ENCODE peak calls at places on chromosomes 3 and 15, in five cellular contexts. One of them, this sample, is unnamed.

GRCh38 chr15:59013246-59013645 is 25.8 kb downstream of the RNF111 start:
- DNase-seq in K562: no peak
- DNase-seq in WTC11: no peak
- DNase-seq in H1: no peak
- DNase-seq in HepG2: no peak
- DNase-seq in this sample: no peak

GRCh38 chr3:34015204-34016142 is 217.0 kb downstream of the PDCD6IP start:
- DNase-seq in WTC11: peak; percentile 46
- DNase-seq in K562: peak; percentile 62
- DNase-seq in H1: no peak
- DNase-seq in HepG2: peak; percentile 52
- DNase-seq in this sample: no peak

GRCh38 chr3:157499342-157499963 is 3.8 kb downstream of the VEPH1 start:
- DNase-seq in WTC11: peak; percentile 91
- DNase-seq in K562: no peak
- DNase-seq in H1: peak; percentile 74
- DNase-seq in HepG2: peak; percentile 61
- DNase-seq in this sample: no peak

GRCh38 chr15:79311901-79312553 is 1.1 kb downstream of the TMED3 start:
- DNase-seq in K562: peak; percentile 9
- DNase-seq in H1: no peak
- DNase-seq in WTC11: no peak
- DNase-seq in HepG2: no peak
- DNase-seq in this sample: peak; percentile 24

GRCh38 chr15:52440414-52440813 is 88.3 kb downstream of the MYO5A start:
- DNase-seq in WTC11: no peak
- DNase-seq in H1: no peak
- DNase-seq in K562: no peak
- DNase-seq in HepG2: peak; percentile 9
- DNase-seq in this sample: no peak

GRCh38 chr3:47017504-47018268 is 38.2 kb downstream of the NBEAL2 start:
- DNase-seq in HepG2: peak; percentile 20
- DNase-seq in K562: no peak
- DNase-seq in H1: no peak
- DNase-seq in WTC11: no peak
- DNase-seq in this sample: no peak

GRCh38 chr3:193803288-193803687 is 210.3 kb downstream of the OPA1 start:
- DNase-seq in WTC11: no peak
- DNase-seq in K562: no peak
- DNase-seq in HepG2: no peak
- DNase-seq in H1: no peak
- DNase-seq in this sample: no peak

GRCh38 chr3:16040991-16041390 is 133.5 kb upstream of the GALNT15 start:
- DNase-seq in H1: no peak
- DNase-seq in K562: no peak
- DNase-seq in WTC11: no peak
- DNase-seq in HepG2: no peak
- DNase-seq in this sample: no peak

GRCh38 chr3:120498947-120499346 is 48.2 kb upstream of the FSTL1 start:
- DNase-seq in WTC11: no peak
- DNase-seq in K562: no peak
- DNase-seq in HepG2: no peak
- DNase-seq in H1: no peak
- DNase-seq in this sample: no peak

GRCh38 chr15:57521503-57521902 is 70.2 kb upstream of the MYZAP start:
- DNase-seq in WTC11: no peak
- DNase-seq in H1: no peak
- DNase-seq in K562: no peak
- DNase-seq in HepG2: no peak
- DNase-seq in this sample: no peak

GRCh38 chr15:57517027-57517671 is 74.6 kb upstream of the MYZAP start:
- DNase-seq in HepG2: no peak
- DNase-seq in H1: no peak
- DNase-seq in K562: no peak
- DNase-seq in WTC11: no peak
- DNase-seq in this sample: no peak

GRCh38 chr15:57518779-57519410 is 72.8 kb upstream of the MYZAP start:
- DNase-seq in H1: no peak
- DNase-seq in K562: no peak
- DNase-seq in WTC11: no peak
- DNase-seq in HepG2: no peak
- DNase-seq in this sample: no peak

GRCh38 chr15:57522148-57522547 is 69.6 kb upstream of the MYZAP start:
- DNase-seq in HepG2: no peak
- DNase-seq in K562: no peak
- DNase-seq in H1: no peak
- DNase-seq in WTC11: no peak
- DNase-seq in this sample: no peak

GRCh38 chr15:57519806-57520205 is 71.9 kb upstream of the MYZAP start:
- DNase-seq in K562: no peak
- DNase-seq in WTC11: no peak
- DNase-seq in H1: no peak
- DNase-seq in HepG2: no peak
- DNase-seq in this sample: no peak
- TF ChIP-seq ATF2 in K562: no peak
- TF ChIP-seq ATF2 in WTC11: no peak
- TF ChIP-seq ATF2 in H1: no peak
- TF ChIP-seq ATF2 in HepG2: no peak
- TF ChIP-seq ATF2 in this sample: no peak

GRCh38 chr3:29240248-29240647 is 40.6 kb upstream of the RBMS3 start:
- DNase-seq in H1: peak; percentile 2
- DNase-seq in WTC11: no peak
- DNase-seq in HepG2: no peak
- DNase-seq in K562: no peak
- DNase-seq in this sample: no peak
- TF ChIP-seq ATF2 in H1: no peak
- TF ChIP-seq ATF2 in WTC11: no peak
- TF ChIP-seq ATF2 in HepG2: no peak
- TF ChIP-seq ATF2 in K562: no peak
- TF ChIP-seq ATF2 in this sample: no peak

GRCh38 chr3:141389703-141390102 is 21.4 kb downstream of the ZBTB38 start:
- DNase-seq in HepG2: no peak
- DNase-seq in WTC11: no peak
- DNase-seq in H1: no peak
- DNase-seq in K562: no peak
- DNase-seq in this sample: no peak
- TF ChIP-seq ATF2 in HepG2: no peak
- TF ChIP-seq ATF2 in WTC11: no peak
- TF ChIP-seq ATF2 in H1: no peak
- TF ChIP-seq ATF2 in K562: no peak
- TF ChIP-seq ATF2 in this sample: no peak

GRCh38 chr15:42031211-42031915 is 10.5 kb upstream of the PLA2G4E start:
- DNase-seq in H1: no peak
- DNase-seq in WTC11: no peak
- DNase-seq in HepG2: no peak
- DNase-seq in K562: no peak
- DNase-seq in this sample: no peak

GRCh38 chr15:42033214-42033873 is 12.5 kb upstream of the PLA2G4E start:
- DNase-seq in HepG2: no peak
- DNase-seq in WTC11: no peak
- DNase-seq in K562: no peak
- DNase-seq in H1: no peak
- DNase-seq in this sample: peak; percentile 51

GRCh38 chr15:42034628-42035177 is 13.9 kb upstream of the PLA2G4E start:
- DNase-seq in K562: no peak
- DNase-seq in WTC11: no peak
- DNase-seq in H1: no peak
- DNase-seq in HepG2: no peak
- DNase-seq in this sample: no peak

GRCh38 chr15:42035362-42035761 is 14.5 kb upstream of the PLA2G4E start:
- DNase-seq in HepG2: no peak
- DNase-seq in WTC11: no peak
- DNase-seq in K562: no peak
- DNase-seq in H1: no peak
- DNase-seq in this sample: peak; percentile 52

GRCh38 chr15:42032376-42033213 is 11.8 kb upstream of the PLA2G4E start:
- DNase-seq in HepG2: no peak
- DNase-seq in WTC11: no peak
- DNase-seq in H1: no peak
- DNase-seq in K562: no peak
- DNase-seq in this sample: peak; percentile 46
- TF ChIP-seq ATF2 in HepG2: no peak
- TF ChIP-seq ATF2 in WTC11: no peak
- TF ChIP-seq ATF2 in H1: no peak
- TF ChIP-seq ATF2 in K562: no peak
- TF ChIP-seq ATF2 in this sample: no peak

DNA sequence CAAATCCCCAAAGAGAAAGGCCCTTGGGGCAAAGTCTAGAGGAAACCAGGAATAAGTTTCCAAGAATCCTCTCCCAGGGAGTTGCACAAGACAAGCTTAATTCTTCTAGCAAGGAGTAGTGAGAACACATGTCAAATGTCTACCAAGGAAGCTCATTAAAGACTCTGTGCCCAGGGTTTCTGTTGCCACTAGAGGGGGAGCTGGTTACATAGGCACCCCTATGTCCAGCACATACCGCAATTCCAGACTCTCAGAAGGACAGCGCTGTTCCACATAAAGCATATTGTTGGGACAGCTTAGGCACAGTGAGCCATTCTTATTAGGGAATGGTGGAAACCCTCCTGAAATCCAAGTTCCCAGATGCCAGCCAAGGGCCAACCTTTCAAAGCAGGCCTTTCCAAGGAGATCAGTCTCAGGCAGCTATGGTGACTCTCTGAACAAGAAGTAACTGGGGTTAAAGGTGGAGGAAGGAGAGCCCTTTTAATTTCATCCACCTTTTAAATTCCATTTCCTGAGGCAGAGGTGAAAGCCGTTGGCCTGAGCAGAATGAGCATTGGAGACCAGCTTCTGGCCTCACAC is 194.1 kb downstream of the UACA start:
- DNase-seq in WTC11: no peak
- DNase-seq in K562: peak; percentile 24
- DNase-seq in HepG2: peak; percentile 68
- DNase-seq in H1: no peak
- DNase-seq in this sample: no peak
- TF ChIP-seq ATF2 in WTC11: no peak
- TF ChIP-seq ATF2 in K562: no peak
- TF ChIP-seq ATF2 in HepG2: no peak
- TF ChIP-seq ATF2 in H1: no peak
- TF ChIP-seq ATF2 in this sample: no peak

DNA sequence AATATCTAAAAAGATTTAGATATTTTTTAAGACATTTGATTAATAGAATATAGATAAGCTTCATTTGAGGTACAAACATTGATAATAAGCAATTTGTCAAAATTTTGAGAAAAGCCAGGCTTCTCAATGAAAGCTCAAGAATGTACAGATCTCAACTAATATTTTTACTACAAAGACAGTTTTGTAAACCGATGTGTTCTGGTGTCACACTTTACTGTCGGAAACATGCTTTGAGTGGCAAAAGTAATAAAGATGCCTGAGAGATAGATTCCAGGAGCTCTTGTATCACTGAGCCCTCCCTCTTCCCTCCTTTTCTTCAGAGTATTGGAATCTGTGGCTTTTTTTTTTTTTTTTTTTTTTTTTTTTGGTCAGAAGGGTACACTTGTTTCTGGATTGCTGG is 45.0 kb upstream of the THRB start:
- DNase-seq in WTC11: no peak
- DNase-seq in K562: no peak
- DNase-seq in H1: no peak
- DNase-seq in HepG2: no peak
- DNase-seq in this sample: no peak
- TF ChIP-seq ATF2 in WTC11: no peak
- TF ChIP-seq ATF2 in K562: no peak
- TF ChIP-seq ATF2 in H1: no peak
- TF ChIP-seq ATF2 in HepG2: no peak
- TF ChIP-seq ATF2 in this sample: no peak

DNA sequence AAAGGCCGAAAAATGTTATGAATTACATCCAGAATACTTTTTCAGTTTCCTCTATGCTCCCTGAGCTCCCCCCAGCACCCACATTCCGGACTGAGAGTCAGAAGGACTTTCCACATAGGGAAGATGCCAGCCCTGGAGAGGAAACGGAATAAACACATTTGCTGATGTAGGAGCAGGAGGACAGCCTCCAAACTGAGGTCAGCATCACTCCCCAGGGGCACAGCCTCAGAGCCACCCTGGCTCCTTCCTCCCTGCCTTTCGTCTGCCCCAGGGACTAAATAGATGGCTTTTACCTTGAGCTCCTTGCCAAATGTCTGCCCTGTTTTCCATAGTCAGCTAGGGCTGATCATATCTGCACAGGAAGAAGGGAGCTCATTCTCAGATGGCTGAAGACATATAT is 22.6 kb upstream of the SLCO2A1 start:
- DNase-seq in HepG2: no peak
- DNase-seq in K562: no peak
- DNase-seq in H1: no peak
- DNase-seq in WTC11: no peak
- DNase-seq in this sample: no peak
- TF ChIP-seq ATF2 in HepG2: no peak
- TF ChIP-seq ATF2 in K562: no peak
- TF ChIP-seq ATF2 in H1: no peak
- TF ChIP-seq ATF2 in WTC11: no peak
- TF ChIP-seq ATF2 in this sample: no peak

GRCh38 chr3:63966007-63966406 is 53.8 kb upstream of the SCAANT1 start:
- DNase-seq in H1: no peak
- DNase-seq in WTC11: no peak
- DNase-seq in HepG2: no peak
- DNase-seq in K562: no peak
- DNase-seq in this sample: no peak
- TF ChIP-seq ATF2 in H1: no peak
- TF ChIP-seq ATF2 in WTC11: no peak
- TF ChIP-seq ATF2 in HepG2: no peak
- TF ChIP-seq ATF2 in K562: no peak
- TF ChIP-seq ATF2 in this sample: no peak

This sample was measured in GM12878.